ENCODE peak calls at places on chromosomes 3 and 15, in five cellular contexts. Q, E, S, B and L are unnamed samples.

GRCh38 chr3:95097493-95097892 is 1034.6 kb downstream of the NSUN3 start:
- DNase-seq in S (no peak), B (no peak), E (no peak), Q (peak; percentile 10), L (no peak)

GRCh38 chr15:48644498-48644826 is 1.0 kb downstream of the FBN1 start:
- DNase-seq in Q (no peak), B (no peak), S (no peak), E (peak; percentile 47), L (peak; percentile 39)

GRCh38 chr3:159830523-159831151 is 158.0 kb upstream of the IL12A start:
- DNase-seq in Q (no peak), E (peak; percentile 58), B (no peak), S (no peak), L (peak; percentile 39)

GRCh38 chr15:80953953-80954778 is 35.5 kb downstream of the MESD start:
- DNase-seq in Q (no peak), S (no peak), E (no peak), B (no peak), L (peak; percentile 21)

GRCh38 chr3:197878427-197878826 is 71.6 kb upstream of the RPL35A start:
- DNase-seq in S (no peak), B (no peak), Q (no peak), E (peak; percentile 84), L (no peak)

GRCh38 chr3:138945646-138946553 is 1.0 kb downstream of the FOXL2 start:
- DNase-seq in S (no peak), B (peak; percentile 64), Q (peak; percentile 37), E (peak; percentile 23), L (peak; percentile 53)

GRCh38 chr3:141498592-141499223 is 11.9 kb downstream of the RASA2 start:
- DNase-seq in Q (no peak), S (peak; percentile 75), E (no peak), B (peak; percentile 55), L (peak; percentile 56)

GRCh38 chr3:107241217-107241616 is 136.0 kb upstream of the CCDC54 start:
- DNase-seq in S (no peak), B (peak; percentile 50), Q (peak; percentile 24), E (peak; percentile 21), L (peak; percentile 60)

GRCh38 chr3:193483988-193484539 is 70.6 kb downstream of the ATP13A4 start:
- DNase-seq in S (no peak), B (no peak), E (peak; percentile 14), Q (no peak), L (no peak)

GRCh38 chr3:139588450-139588849 is 48.9 kb upstream of the RBP1 start:
- DNase-seq in B (no peak), S (no peak), Q (peak; percentile 58), E (no peak), L (no peak)

GRCh38 chr3:55477306-55478010 is 9.6 kb downstream of the WNT5A start:
- DNase-seq in Q (no peak), E (peak; percentile 60), B (no peak), S (no peak), L (peak; percentile 53)

DNA sequence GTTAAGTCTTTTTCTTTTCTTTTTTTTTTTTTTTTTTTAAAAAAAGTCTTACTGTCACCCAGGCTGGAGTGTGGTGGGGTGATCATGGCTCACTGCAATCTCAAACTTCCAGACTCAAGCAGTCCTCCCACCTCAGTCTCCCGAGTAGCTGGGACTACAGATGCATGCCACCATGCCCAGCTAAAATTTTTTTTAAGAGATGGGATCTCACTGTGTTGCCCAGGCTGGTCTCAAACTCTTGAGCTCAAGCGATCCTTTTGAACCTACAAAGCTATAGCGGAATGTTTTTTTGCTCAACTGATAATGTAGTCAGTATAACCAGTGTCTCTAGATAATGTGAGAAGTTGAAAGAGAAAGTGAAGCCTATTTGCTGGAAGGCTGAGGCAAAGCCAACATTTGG is 3.9 kb upstream of the IGF2BP2 start:
- DNase-seq in E (no peak), B (no peak), S (no peak), Q (no peak), L (no peak)
- H3K4me3 ChIP-seq in E (no peak overlapping the region), B (no peak overlapping the region), S (no peak overlapping the region), Q (no peak overlapping the region), L (no peak overlapping the region)

GRCh38 chr3:112013784-112014143 is 15.0 kb downstream of the TAGLN3 start:
- DNase-seq in B (no peak), Q (no peak), E (no peak), S (no peak), L (no peak)
- TF ChIP-seq CTCF in B (no peak), Q (no peak), E (no peak), S (peak; percentile 39), L (no peak)

DNA sequence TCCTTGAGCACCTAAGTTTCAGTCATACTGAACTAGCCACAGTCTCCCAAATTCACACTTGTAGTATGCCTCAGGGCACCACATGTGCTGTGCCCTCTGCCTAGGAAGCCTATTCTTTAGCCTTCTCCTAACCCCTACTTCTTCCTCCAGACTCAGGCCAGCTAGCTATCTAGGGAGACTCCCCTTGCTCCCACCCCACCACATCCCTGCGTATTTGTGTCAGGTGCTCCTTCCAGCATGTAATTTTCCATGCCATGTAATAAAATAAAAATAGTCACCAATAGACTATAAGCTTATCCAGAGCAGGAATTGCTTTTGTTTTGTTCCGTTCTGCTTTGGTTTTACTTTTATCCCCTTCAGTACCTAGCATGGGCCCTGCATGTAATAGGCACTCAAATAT is 14.9 kb upstream of the GJD2 start:
- DNase-seq in E (no peak), B (no peak), Q (no peak), S (no peak), L (no peak)
- H3K4me3 ChIP-seq in E (no peak overlapping the region), B (no peak overlapping the region), Q (no peak overlapping the region), S (no peak overlapping the region), L (no peak overlapping the region)

DNA sequence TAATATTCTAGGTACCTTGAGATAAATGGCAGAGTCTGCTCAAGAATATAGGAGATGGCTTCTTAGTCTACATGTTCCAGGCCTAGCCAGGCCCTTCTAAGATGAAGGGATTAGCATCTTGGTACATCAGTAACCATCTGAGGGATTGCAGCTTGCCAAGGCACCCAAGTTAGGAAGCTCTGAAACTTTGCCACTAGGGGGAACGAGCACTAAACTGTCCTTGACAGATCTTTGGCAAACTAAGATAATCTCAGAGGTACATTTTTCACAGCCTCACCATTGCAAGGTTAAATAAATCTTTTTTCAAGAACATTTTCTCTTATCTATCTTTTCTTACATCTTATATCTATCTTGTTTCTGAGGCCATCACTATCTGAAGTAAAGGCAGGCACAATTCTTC is 351.2 kb downstream of the RAP2B start:
- DNase-seq in S (no peak), E (no peak), B (no peak), Q (peak; percentile 13), L (peak; percentile 1)
- TF ChIP-seq CTCF in S (peak; percentile 16), E (peak; percentile 37), B (no peak), Q (peak; percentile 19), L (peak; percentile 30)

DNA sequence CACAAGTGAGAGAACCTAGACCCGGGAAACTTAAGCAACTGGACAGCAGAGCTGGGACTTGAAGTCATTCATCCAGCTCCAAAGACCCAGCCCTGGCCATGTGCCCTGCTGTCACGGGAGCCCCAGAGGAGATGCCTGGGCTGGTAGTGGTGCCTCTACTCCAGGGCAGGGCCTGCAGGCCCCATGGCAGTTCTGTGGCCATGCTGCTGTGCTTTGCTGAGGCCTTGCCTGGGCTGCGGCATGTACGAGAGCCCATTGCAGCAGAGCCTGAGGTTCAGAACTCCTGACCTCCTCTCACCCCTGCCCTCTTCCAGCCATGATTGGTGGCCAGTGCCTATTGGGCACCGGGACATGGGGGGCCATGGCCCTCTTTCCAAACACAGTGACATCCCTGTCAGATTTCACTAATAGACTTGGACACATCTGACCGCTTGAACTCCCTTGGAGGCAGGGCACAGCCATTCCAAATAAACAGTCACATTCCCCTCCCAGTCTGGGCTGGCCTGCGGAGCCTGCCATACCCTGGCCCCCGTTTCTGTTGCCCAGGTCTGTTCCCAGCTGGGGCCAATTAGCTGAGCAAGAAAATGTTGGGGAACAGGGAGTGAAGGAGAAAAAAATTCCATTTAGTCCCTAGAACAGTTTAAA is 116.0 kb downstream of the EEFSEC start:
- DNase-seq in E (no peak), Q (no peak), S (no peak), B (no peak), L (no peak)
- H3K4me3 ChIP-seq in E (no peak overlapping the region), Q (no peak overlapping the region), S (no peak overlapping the region), B (no peak overlapping the region), L (no peak overlapping the region)

GRCh38 chr3:76171647-76172046 is 386.3 kb upstream of the ZNF717 start:
- DNase-seq in S (no peak), E (no peak), Q (no peak), B (no peak), L (no peak)
- TF ChIP-seq CTCF in S (no peak), E (no peak), Q (no peak), B (no peak), L (no peak)

GRCh38 chr3:191432162-191432561 is 28.8 kb upstream of the PYDC2 start:
- DNase-seq in B (no peak), S (no peak), E (no peak), Q (no peak), L (no peak)

GRCh38 chr3:191431160-191431822 is 29.7 kb upstream of the PYDC2 start:
- DNase-seq in S (no peak), E (no peak), Q (no peak), B (no peak), L (no peak)

GRCh38 chr3:191430103-191430502 is 30.9 kb upstream of the PYDC2 start:
- DNase-seq in S (no peak), B (no peak), Q (no peak), E (no peak), L (no peak)

GRCh38 chr3:191435981-191436380 is 25.0 kb upstream of the PYDC2 start:
- DNase-seq in E (no peak), Q (no peak), B (no peak), S (no peak), L (no peak)

DNA sequence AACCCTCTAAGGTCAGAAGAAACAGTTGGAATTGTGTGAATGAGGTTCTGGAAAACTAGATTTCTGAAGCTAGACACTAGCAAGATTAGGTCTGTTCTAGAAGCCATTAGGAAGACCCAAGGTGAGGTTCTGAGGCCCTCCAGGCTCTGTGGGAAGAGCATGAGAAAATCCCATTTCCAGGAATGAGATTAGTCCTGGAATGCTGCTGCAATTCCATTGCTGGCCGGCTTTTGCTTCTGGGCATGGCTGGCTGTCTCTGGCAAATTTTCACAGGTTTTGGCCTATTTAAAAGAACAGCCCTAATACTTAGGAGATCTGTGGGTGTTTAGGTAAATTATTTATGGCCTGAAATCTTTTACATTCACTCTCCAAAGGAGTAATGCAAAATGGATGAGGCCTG is 26.9 kb upstream of the PYDC2 start:
- DNase-seq in E (no peak), B (no peak), Q (no peak), S (no peak), L (no peak)
- H3K4me3 ChIP-seq in E (no peak overlapping the region), B (no peak overlapping the region), Q (no peak overlapping the region), S (no peak overlapping the region), L (no peak overlapping the region)

GRCh38 chr3:146387566-146387965 is 81.8 kb downstream of the PLSCR2 start:
- DNase-seq in S (no peak), B (no peak), E (peak; percentile 26), Q (no peak), L (no peak)

GRCh38 chr3:146384786-146385185 is 84.6 kb downstream of the PLSCR2 start:
- DNase-seq in E (no peak), B (no peak), Q (no peak), S (no peak), L (no peak)

GRCh38 chr3:146380052-146380451 is 89.3 kb downstream of the PLSCR2 start:
- DNase-seq in B (no peak), S (no peak), E (no peak), Q (no peak), L (no peak)

DNA sequence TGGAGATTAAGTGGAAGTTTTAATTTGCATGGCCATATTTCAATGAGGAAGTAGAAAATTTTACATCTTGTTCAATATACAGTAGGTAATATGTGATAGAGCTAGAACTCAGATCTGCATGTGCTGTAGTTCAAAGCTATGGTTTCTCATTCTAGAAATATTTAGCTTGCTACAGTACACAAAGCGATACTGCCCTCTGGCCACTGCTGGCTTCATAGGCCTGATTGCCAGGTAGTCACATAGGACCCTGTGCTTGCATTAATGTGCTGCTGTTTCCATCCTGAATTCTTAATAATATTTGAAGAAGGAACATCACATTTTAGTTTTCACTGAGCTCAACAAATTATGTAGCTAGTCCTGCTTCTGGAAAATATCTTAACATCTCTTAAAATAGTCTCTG is 87.0 kb downstream of the PLSCR2 start:
- DNase-seq in S (no peak), Q (peak; percentile 8), E (peak; percentile 27), B (no peak), L (peak; percentile 26)
- TF ChIP-seq CTCF in S (no peak), Q (peak; percentile 33), E (peak; percentile 48), B (no peak), L (peak; percentile 40)